ENCODE peak calls at places on chromosomes 2 and 18, in nine cellular contexts. One of them, this sample, is unnamed.
A peak's percentile ranks its signal among the peaks of the same experiment; 100 is the strongest.

GRCh38 chr2:102251042-102251848 is 60.1 kb upstream of the IL1RL1 start:
- DNase-seq in IMR-90: no peak
- DNase-seq in NCI-H1092: no peak
- DNase-seq in activated CD4-positive, alpha-beta T cell treated with anti-CD3 and anti-CD28 coated beads, Interleukin-2, amount 50 U/mL, for 1 hour: peak; percentile 66
- DNase-seq in fibroblast of lung: peak; percentile 31
- DNase-seq in stimulated activated CD4-positive, alpha-beta T cell treated with anti-CD3 and anti-CD28 coated beads, Interleukin-1b, Interleukin-23, amount 100 ng/mL, for 1 hour: peak; percentile 58
- DNase-seq in brain microvascular endothelial cell: no peak
- DNase-seq in astrocyte of the spinal cord: peak; percentile 44
- DNase-seq in H4: no peak
- DNase-seq in this sample: peak; percentile 38

GRCh38 chr2:238666543-238666942 is 181.3 kb upstream of the TWIST2 start:
- DNase-seq in fibroblast of lung: no peak
- DNase-seq in astrocyte of the spinal cord: no peak
- DNase-seq in activated CD4-positive, alpha-beta T cell treated with anti-CD3 and anti-CD28 coated beads, Interleukin-2, amount 50 U/mL, for 1 hour: no peak
- DNase-seq in brain microvascular endothelial cell: no peak
- DNase-seq in NCI-H1092: no peak
- DNase-seq in IMR-90: no peak
- DNase-seq in H4: no peak
- DNase-seq in stimulated activated CD4-positive, alpha-beta T cell treated with anti-CD3 and anti-CD28 coated beads, Interleukin-1b, Interleukin-23, amount 100 ng/mL, for 1 hour: no peak
- DNase-seq in this sample: no peak

GRCh38 chr2:175373729-175374128 is 192.2 kb upstream of the ATP5MC3 start:
- DNase-seq in fibroblast of lung: no peak
- DNase-seq in astrocyte of the spinal cord: no peak
- DNase-seq in H4: no peak
- DNase-seq in IMR-90: no peak
- DNase-seq in NCI-H1092: no peak
- DNase-seq in stimulated activated CD4-positive, alpha-beta T cell treated with anti-CD3 and anti-CD28 coated beads, Interleukin-1b, Interleukin-23, amount 100 ng/mL, for 1 hour: no peak
- DNase-seq in activated CD4-positive, alpha-beta T cell treated with anti-CD3 and anti-CD28 coated beads, Interleukin-2, amount 50 U/mL, for 1 hour: no peak
- DNase-seq in brain microvascular endothelial cell: no peak
- DNase-seq in this sample: no peak

GRCh38 chr2:19823507-19823906 is 78.3 kb downstream of the TTC32 start:
- DNase-seq in H4: no peak
- DNase-seq in brain microvascular endothelial cell: no peak
- DNase-seq in stimulated activated CD4-positive, alpha-beta T cell treated with anti-CD3 and anti-CD28 coated beads, Interleukin-1b, Interleukin-23, amount 100 ng/mL, for 1 hour: no peak
- DNase-seq in activated CD4-positive, alpha-beta T cell treated with anti-CD3 and anti-CD28 coated beads, Interleukin-2, amount 50 U/mL, for 1 hour: no peak
- DNase-seq in astrocyte of the spinal cord: no peak
- DNase-seq in IMR-90: peak; percentile 31
- DNase-seq in fibroblast of lung: no peak
- DNase-seq in NCI-H1092: no peak
- DNase-seq in this sample: no peak

GRCh38 chr18:42780171-42780570 is 335.3 kb downstream of the RIT2 start:
- DNase-seq in H4: no peak
- DNase-seq in fibroblast of lung: no peak
- DNase-seq in astrocyte of the spinal cord: no peak
- DNase-seq in IMR-90: no peak
- DNase-seq in stimulated activated CD4-positive, alpha-beta T cell treated with anti-CD3 and anti-CD28 coated beads, Interleukin-1b, Interleukin-23, amount 100 ng/mL, for 1 hour: no peak
- DNase-seq in activated CD4-positive, alpha-beta T cell treated with anti-CD3 and anti-CD28 coated beads, Interleukin-2, amount 50 U/mL, for 1 hour: no peak
- DNase-seq in brain microvascular endothelial cell: no peak
- DNase-seq in NCI-H1092: no peak
- DNase-seq in this sample: no peak

GRCh38 chr18:60861575-60861974 is 471.7 kb upstream of the CDH20 start:
- DNase-seq in astrocyte of the spinal cord: peak; percentile 19
- DNase-seq in IMR-90: no peak
- DNase-seq in NCI-H1092: no peak
- DNase-seq in brain microvascular endothelial cell: peak; percentile 43
- DNase-seq in H4: no peak
- DNase-seq in stimulated activated CD4-positive, alpha-beta T cell treated with anti-CD3 and anti-CD28 coated beads, Interleukin-1b, Interleukin-23, amount 100 ng/mL, for 1 hour: no peak
- DNase-seq in activated CD4-positive, alpha-beta T cell treated with anti-CD3 and anti-CD28 coated beads, Interleukin-2, amount 50 U/mL, for 1 hour: no peak
- DNase-seq in fibroblast of lung: peak; percentile 4
- DNase-seq in this sample: no peak

GRCh38 chr2:70936979-70937811 is 1.5 kb downstream of the ATP6V1B1 start:
- DNase-seq in NCI-H1092: no peak
- DNase-seq in H4: no peak
- DNase-seq in stimulated activated CD4-positive, alpha-beta T cell treated with anti-CD3 and anti-CD28 coated beads, Interleukin-1b, Interleukin-23, amount 100 ng/mL, for 1 hour: no peak
- DNase-seq in IMR-90: no peak
- DNase-seq in activated CD4-positive, alpha-beta T cell treated with anti-CD3 and anti-CD28 coated beads, Interleukin-2, amount 50 U/mL, for 1 hour: no peak
- DNase-seq in brain microvascular endothelial cell: no peak
- DNase-seq in fibroblast of lung: peak; percentile 8
- DNase-seq in astrocyte of the spinal cord: no peak
- DNase-seq in this sample: no peak

GRCh38 chr2:38947241-38948239 is 57.9 kb downstream of the ARHGEF33 start:
- DNase-seq in IMR-90: peak; percentile 75
- DNase-seq in stimulated activated CD4-positive, alpha-beta T cell treated with anti-CD3 and anti-CD28 coated beads, Interleukin-1b, Interleukin-23, amount 100 ng/mL, for 1 hour: peak; percentile 27
- DNase-seq in H4: peak; percentile 83
- DNase-seq in activated CD4-positive, alpha-beta T cell treated with anti-CD3 and anti-CD28 coated beads, Interleukin-2, amount 50 U/mL, for 1 hour: peak; percentile 58
- DNase-seq in brain microvascular endothelial cell: peak; percentile 69
- DNase-seq in NCI-H1092: peak; percentile 38
- DNase-seq in fibroblast of lung: peak; percentile 70
- DNase-seq in astrocyte of the spinal cord: peak; percentile 70
- DNase-seq in this sample: peak; percentile 38

GRCh38 chr2:3654031-3654430 is 4.0 kb upstream of the ALLC start:
- DNase-seq in IMR-90: no peak
- DNase-seq in brain microvascular endothelial cell: no peak
- DNase-seq in activated CD4-positive, alpha-beta T cell treated with anti-CD3 and anti-CD28 coated beads, Interleukin-2, amount 50 U/mL, for 1 hour: no peak
- DNase-seq in H4: no peak
- DNase-seq in stimulated activated CD4-positive, alpha-beta T cell treated with anti-CD3 and anti-CD28 coated beads, Interleukin-1b, Interleukin-23, amount 100 ng/mL, for 1 hour: no peak
- DNase-seq in fibroblast of lung: no peak
- DNase-seq in astrocyte of the spinal cord: no peak
- DNase-seq in NCI-H1092: no peak
- DNase-seq in this sample: no peak

GRCh38 chr18:25805323-25805722 is 285.1 kb downstream of the SS18 start:
- DNase-seq in stimulated activated CD4-positive, alpha-beta T cell treated with anti-CD3 and anti-CD28 coated beads, Interleukin-1b, Interleukin-23, amount 100 ng/mL, for 1 hour: no peak
- DNase-seq in activated CD4-positive, alpha-beta T cell treated with anti-CD3 and anti-CD28 coated beads, Interleukin-2, amount 50 U/mL, for 1 hour: no peak
- DNase-seq in brain microvascular endothelial cell: peak; percentile 33
- DNase-seq in astrocyte of the spinal cord: peak; percentile 43
- DNase-seq in H4: peak; percentile 66
- DNase-seq in NCI-H1092: no peak
- DNase-seq in IMR-90: peak; percentile 89
- DNase-seq in fibroblast of lung: peak; percentile 77
- DNase-seq in this sample: no peak

GRCh38 chr2:99818842-99819241 is 323.5 kb downstream of the AFF3 start:
- DNase-seq in stimulated activated CD4-positive, alpha-beta T cell treated with anti-CD3 and anti-CD28 coated beads, Interleukin-1b, Interleukin-23, amount 100 ng/mL, for 1 hour: no peak
- DNase-seq in fibroblast of lung: no peak
- DNase-seq in brain microvascular endothelial cell: no peak
- DNase-seq in IMR-90: peak; percentile 47
- DNase-seq in NCI-H1092: no peak
- DNase-seq in H4: peak; percentile 24
- DNase-seq in astrocyte of the spinal cord: no peak
- DNase-seq in activated CD4-positive, alpha-beta T cell treated with anti-CD3 and anti-CD28 coated beads, Interleukin-2, amount 50 U/mL, for 1 hour: no peak
- DNase-seq in this sample: no peak

GRCh38 chr2:217951521-217952247 is 51.1 kb downstream of the TNS1 start:
- DNase-seq in astrocyte of the spinal cord: no peak
- DNase-seq in fibroblast of lung: no peak
- DNase-seq in H4: no peak
- DNase-seq in brain microvascular endothelial cell: no peak
- DNase-seq in NCI-H1092: no peak
- DNase-seq in activated CD4-positive, alpha-beta T cell treated with anti-CD3 and anti-CD28 coated beads, Interleukin-2, amount 50 U/mL, for 1 hour: no peak
- DNase-seq in IMR-90: no peak
- DNase-seq in stimulated activated CD4-positive, alpha-beta T cell treated with anti-CD3 and anti-CD28 coated beads, Interleukin-1b, Interleukin-23, amount 100 ng/mL, for 1 hour: no peak
- DNase-seq in this sample: no peak

GRCh38 chr2:127721311-127721977 is 20.1 kb downstream of the SFT2D3 start:
- DNase-seq in stimulated activated CD4-positive, alpha-beta T cell treated with anti-CD3 and anti-CD28 coated beads, Interleukin-1b, Interleukin-23, amount 100 ng/mL, for 1 hour: no peak
- DNase-seq in NCI-H1092: no peak
- DNase-seq in H4: no peak
- DNase-seq in fibroblast of lung: peak; percentile 72
- DNase-seq in brain microvascular endothelial cell: peak; percentile 40
- DNase-seq in activated CD4-positive, alpha-beta T cell treated with anti-CD3 and anti-CD28 coated beads, Interleukin-2, amount 50 U/mL, for 1 hour: no peak
- DNase-seq in IMR-90: peak; percentile 68
- DNase-seq in astrocyte of the spinal cord: peak; percentile 15
- DNase-seq in this sample: no peak

GRCh38 chr2:121530210-121530562 is 494 bp upstream of the RNU4ATAC start:
- DNase-seq in astrocyte of the spinal cord: peak; percentile 84
- DNase-seq in activated CD4-positive, alpha-beta T cell treated with anti-CD3 and anti-CD28 coated beads, Interleukin-2, amount 50 U/mL, for 1 hour: no peak
- DNase-seq in stimulated activated CD4-positive, alpha-beta T cell treated with anti-CD3 and anti-CD28 coated beads, Interleukin-1b, Interleukin-23, amount 100 ng/mL, for 1 hour: peak; percentile 10
- DNase-seq in H4: peak; percentile 56
- DNase-seq in NCI-H1092: no peak
- DNase-seq in brain microvascular endothelial cell: peak; percentile 63
- DNase-seq in IMR-90: peak; percentile 70
- DNase-seq in fibroblast of lung: peak; percentile 81
- DNase-seq in this sample: no peak

GRCh38 chr2:187547353-187547979 is 6.8 kb downstream of the TFPI start:
- DNase-seq in stimulated activated CD4-positive, alpha-beta T cell treated with anti-CD3 and anti-CD28 coated beads, Interleukin-1b, Interleukin-23, amount 100 ng/mL, for 1 hour: no peak
- DNase-seq in NCI-H1092: no peak
- DNase-seq in fibroblast of lung: peak; percentile 97
- DNase-seq in astrocyte of the spinal cord: peak; percentile 95
- DNase-seq in IMR-90: peak; percentile 97
- DNase-seq in activated CD4-positive, alpha-beta T cell treated with anti-CD3 and anti-CD28 coated beads, Interleukin-2, amount 50 U/mL, for 1 hour: no peak
- DNase-seq in H4: peak; percentile 90
- DNase-seq in brain microvascular endothelial cell: peak; percentile 98
- DNase-seq in this sample: no peak

GRCh38 chr2:170895023-170895759 is 33.9 kb upstream of the GORASP2 start:
- DNase-seq in fibroblast of lung: peak; percentile 44
- DNase-seq in H4: no peak
- DNase-seq in IMR-90: no peak
- DNase-seq in activated CD4-positive, alpha-beta T cell treated with anti-CD3 and anti-CD28 coated beads, Interleukin-2, amount 50 U/mL, for 1 hour: no peak
- DNase-seq in NCI-H1092: no peak
- DNase-seq in astrocyte of the spinal cord: peak; percentile 16
- DNase-seq in brain microvascular endothelial cell: no peak
- DNase-seq in stimulated activated CD4-positive, alpha-beta T cell treated with anti-CD3 and anti-CD28 coated beads, Interleukin-1b, Interleukin-23, amount 100 ng/mL, for 1 hour: no peak
- DNase-seq in this sample: no peak

GRCh38 chr2:176122266-176122632 is 270 bp upstream of the HOXD9 start:
- DNase-seq in fibroblast of lung: no peak
- DNase-seq in NCI-H1092: no peak
- DNase-seq in IMR-90: no peak
- DNase-seq in stimulated activated CD4-positive, alpha-beta T cell treated with anti-CD3 and anti-CD28 coated beads, Interleukin-1b, Interleukin-23, amount 100 ng/mL, for 1 hour: no peak
- DNase-seq in astrocyte of the spinal cord: no peak
- DNase-seq in H4: no peak
- DNase-seq in brain microvascular endothelial cell: no peak
- DNase-seq in activated CD4-positive, alpha-beta T cell treated with anti-CD3 and anti-CD28 coated beads, Interleukin-2, amount 50 U/mL, for 1 hour: no peak
- DNase-seq in this sample: no peak

GRCh38 chr18:46322411-46322891 is 218.3 kb downstream of the HAUS1 start:
- DNase-seq in H4: no peak
- DNase-seq in activated CD4-positive, alpha-beta T cell treated with anti-CD3 and anti-CD28 coated beads, Interleukin-2, amount 50 U/mL, for 1 hour: no peak
- DNase-seq in stimulated activated CD4-positive, alpha-beta T cell treated with anti-CD3 and anti-CD28 coated beads, Interleukin-1b, Interleukin-23, amount 100 ng/mL, for 1 hour: no peak
- DNase-seq in NCI-H1092: no peak
- DNase-seq in brain microvascular endothelial cell: no peak
- DNase-seq in fibroblast of lung: peak; percentile 48
- DNase-seq in astrocyte of the spinal cord: no peak
- DNase-seq in IMR-90: no peak
- DNase-seq in this sample: no peak

GRCh38 chr2:188406414-188406813 is 114.7 kb downstream of the GULP1 start:
- DNase-seq in fibroblast of lung: no peak
- DNase-seq in astrocyte of the spinal cord: no peak
- DNase-seq in activated CD4-positive, alpha-beta T cell treated with anti-CD3 and anti-CD28 coated beads, Interleukin-2, amount 50 U/mL, for 1 hour: no peak
- DNase-seq in NCI-H1092: no peak
- DNase-seq in stimulated activated CD4-positive, alpha-beta T cell treated with anti-CD3 and anti-CD28 coated beads, Interleukin-1b, Interleukin-23, amount 100 ng/mL, for 1 hour: no peak
- DNase-seq in IMR-90: no peak
- DNase-seq in H4: no peak
- DNase-seq in brain microvascular endothelial cell: no peak
- DNase-seq in this sample: no peak

This sample was measured in T-helper 1 cell.